ENCODE peak calls at places on chromosomes 2 and 18, in five cellular contexts. U, D, A, J and K are unnamed samples.

GRCh38 chr18:21004721-21005120 is 106.9 kb downstream of the ROCK1 start:
- DNase-seq in U (peak; percentile 44), D (peak; percentile 6), A (no peak), J (no peak), K (no peak)

GRCh38 chr18:55856191-55856590 is 268.2 kb upstream of the TCF4 start:
- DNase-seq in U (peak; percentile 32), D (peak; percentile 50), A (peak; percentile 18), J (no peak), K (no peak)

GRCh38 chr2:107374261-107374660 is 452.4 kb upstream of the RGPD4 start:
- DNase-seq in U (no peak), D (no peak), A (no peak), J (no peak), K (no peak)

GRCh38 chr2:174023591-174024523 is 58.7 kb upstream of the SP3 start:
- DNase-seq in U (peak; percentile 57), D (no peak), A (no peak), J (no peak), K (no peak)

GRCh38 chr2:174344716-174345472 is 10.1 kb downstream of the SP9 start:
- DNase-seq in U (no peak), D (no peak), A (no peak), J (peak; percentile 43), K (no peak)

GRCh38 chr18:22983175-22983574 is 50.0 kb downstream of the RBBP8 start:
- DNase-seq in U (no peak), D (peak; percentile 10), A (peak; percentile 6), J (peak; percentile 43), K (no peak)

GRCh38 chr2:107383706-107384105 is 443.0 kb upstream of the RGPD4 start:
- DNase-seq in U (no peak), D (no peak), A (no peak), J (no peak), K (no peak)

GRCh38 chr2:189521686-189522434 is 58.7 kb downstream of the SLC40A1 start:
- DNase-seq in U (peak; percentile 17), D (no peak), A (no peak), J (no peak), K (no peak)

GRCh38 chr2:128531856-128532255 is 213.2 kb upstream of the HS6ST1 start:
- DNase-seq in U (no peak), D (no peak), A (no peak), J (no peak), K (no peak)